ENCODE peak calls at places on chromosomes 2 and 18, in four cellular contexts. H is tibial artery, O is fibroblast of pulmonary artery, S is AG04450. R is an unnamed sample.

GRCh38 chr2:144358979-144359541 is 160.9 kb downstream of the ZEB2 start:
- DNase-seq in H (no peak), O (peak), S (no peak), R (no peak)

GRCh38 chr2:174024524-174025270 is 59.5 kb upstream of the SP3 start:
- DNase-seq in O (peak), S (no peak), H (peak), R (peak)

GRCh38 chr2:136281281-136282117 is 163.6 kb upstream of the CXCR4 start:
- DNase-seq in O (no peak), S (no peak), H (no peak), R (no peak)

GRCh38 chr2:104378853-104379374 is 475.0 kb upstream of the POU3F3 start:
- DNase-seq in O (no peak), S (no peak), H (no peak), R (no peak)

GRCh38 chr18:76621184-76621583 is 126.1 kb upstream of the ZNF516 start:
- DNase-seq in O (no peak), H (no peak), S (no peak), R (no peak)

GRCh38 chr18:36849288-36850011 is 20.5 kb downstream of the KIAA1328 start:
- DNase-seq in H (no peak), S (no peak), O (peak), R (peak)

GRCh38 chr2:173436088-173436487 is 81.4 kb downstream of the CDCA7 start:
- DNase-seq in S (no peak), O (no peak), H (no peak), R (no peak)

GRCh38 chr2:188773075-188773474 is 201.1 kb upstream of the COL3A1 start:
- DNase-seq in H (no peak), S (no peak), O (peak), R (no peak)

GRCh38 chr2:168062054-168062453 is 185.3 kb downstream of the STK39 start:
- DNase-seq in S (no peak), O (no peak), H (no peak), R (no peak)

GRCh38 chr18:74249181-74249968 is 42.4 kb downstream of the CYB5A start:
- DNase-seq in H (no peak), S (peak), O (peak), R (no peak)

GRCh38 chr18:13303761-13304364 is 85.3 kb downstream of the LDLRAD4 start:
- DNase-seq in O (no peak), H (no peak), S (no peak), R (no peak)

GRCh38 chr18:56289381-56289780 is 349.0 kb downstream of the TXNL1 start:
- DNase-seq in S (no peak), H (no peak), O (no peak), R (no peak)

GRCh38 chr2:48906640-48907039 is 151.1 kb upstream of the LHCGR start:
- DNase-seq in H (no peak), O (no peak), S (no peak), R (no peak)

GRCh38 chr2:232276084-232276738 is 102.3 kb upstream of the ALPP start:
- DNase-seq in H (no peak), S (no peak), O (no peak), R (no peak)

GRCh38 chr2:238879020-238879419 is 31.1 kb downstream of the TWIST2 start:
- DNase-seq in O (no peak), H (no peak), S (no peak), R (no peak)

GRCh38 chr2:52918551-52918950 is 849.1 kb upstream of the CHAC2 start:
- DNase-seq in H (no peak), S (peak), O (peak), R (no peak)

GRCh38 chr18:79964330-79965118 is at the start of gene HSBP1L1:
- DNase-seq in H (no peak), O (peak), S (no peak), R (no peak)

GRCh38 chr2:46490521-46491141 is 11.3 kb downstream of the TMEM247 start:
- DNase-seq in H (peak), S (no peak), O (peak), R (no peak)

GRCh38 chr2:105320651-105321215 is 8.8 kb downstream of the TGFBRAP1 start:
- DNase-seq in S (no peak), H (no peak), O (no peak), R (no peak)

GRCh38 chr2:236574000-236574399 is 4.4 kb downstream of the ACKR3 start:
- DNase-seq in H (no peak), O (no peak), S (no peak), R (no peak)
- H3K4me3 ChIP-seq in H (peak), O (no peak), S (no peak), R (no peak)

DNA sequence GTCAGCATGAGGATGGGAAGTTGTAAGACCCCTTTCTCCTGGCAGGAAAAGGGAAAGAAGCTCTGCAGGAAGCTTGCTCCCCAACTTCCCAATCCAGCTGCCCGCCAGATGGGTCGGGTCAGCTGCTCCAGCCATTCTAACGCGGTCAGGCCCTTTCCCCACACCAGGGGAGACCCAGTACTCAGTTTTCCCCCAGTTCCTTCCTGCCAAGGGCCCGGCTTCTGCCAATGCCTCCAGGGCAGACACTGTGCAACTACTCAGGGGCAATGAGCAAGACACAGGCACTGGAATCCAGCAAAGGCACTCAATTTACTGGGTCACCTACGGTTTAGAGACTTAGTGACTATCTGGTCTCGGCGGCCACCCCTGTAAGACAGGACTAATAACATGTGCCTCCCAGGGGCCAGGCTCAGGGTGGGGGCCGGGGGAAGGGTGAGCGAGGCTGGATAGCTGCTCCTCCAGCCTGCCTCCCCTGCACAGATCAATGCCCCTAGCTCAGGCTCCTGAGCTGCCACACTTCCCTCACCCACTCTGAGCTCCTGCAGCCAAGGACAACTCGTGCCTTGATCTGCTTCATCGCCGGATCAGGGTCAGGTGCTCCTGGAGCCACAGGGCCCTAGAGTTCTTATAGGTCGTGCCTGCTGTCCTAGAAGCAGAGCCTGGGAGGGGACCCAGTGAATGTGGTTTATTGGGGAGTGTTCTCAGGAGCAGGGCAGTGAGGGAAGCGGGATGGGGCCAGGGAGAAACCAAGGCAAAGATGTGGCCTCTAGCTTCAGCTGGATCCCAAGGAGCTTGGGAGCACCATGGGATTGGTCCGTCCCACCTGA is 171.1 kb downstream of the ZFP36L2 start:
- DNase-seq in O (no peak), H (peak), S (no peak), R (no peak)
- TF ChIP-seq CTCF in O (no peak), H (no peak), S (no peak), R (no peak)

GRCh38 chr2:64204006-64204632 is 59.9 kb upstream of the PELI1 start:
- DNase-seq in S (no peak), O (peak), H (no peak), R (no peak)
- H3K4me3 ChIP-seq in S (no peak), O (no peak), H (peak), R (no peak)

DNA sequence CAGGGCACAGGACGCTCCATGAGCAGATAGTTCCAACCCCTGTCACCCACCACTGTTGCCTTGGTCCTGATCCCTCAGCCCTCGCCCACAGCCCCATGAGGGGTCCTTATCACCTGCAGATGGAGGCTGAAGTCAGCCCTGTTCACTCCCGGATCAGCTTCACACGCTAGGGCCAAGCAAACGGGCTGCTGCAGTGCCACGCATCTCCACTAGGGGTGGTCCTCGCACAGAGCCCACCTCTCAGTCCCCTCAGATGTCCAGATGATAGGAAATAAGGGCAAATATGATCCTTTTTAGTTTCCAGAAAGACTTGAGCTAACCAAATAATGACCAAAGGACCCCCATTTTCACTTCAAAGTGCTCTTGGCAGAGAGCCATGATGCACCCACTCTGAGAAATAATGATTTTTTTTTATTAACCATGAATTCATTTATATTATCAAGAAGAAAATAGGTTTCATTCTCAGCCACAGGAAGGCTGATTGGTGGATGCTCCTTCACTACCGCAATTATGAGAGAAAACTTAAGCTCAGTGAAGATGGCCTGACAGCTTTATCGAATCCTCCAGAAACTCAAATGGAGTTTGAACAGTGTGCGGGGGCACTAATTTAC is 71.9 kb upstream of the KLHL29 start:
- DNase-seq in O (no peak), S (no peak), H (no peak), R (no peak)
- TF ChIP-seq CTCF in O (peak), S (peak), H (peak), R (peak)

GRCh38 chr2:203705184-203705583 is 1.3 kb upstream of the CD28 start:
- DNase-seq in S (no peak), O (no peak), H (no peak), R (no peak)
- H3K4me3 ChIP-seq in S (no peak), O (no peak), H (no peak), R (no peak)

GRCh38 chr2:103289101-103289725 is 527.4 kb downstream of the TMEM182 start:
- DNase-seq in O (no peak), S (no peak), H (no peak), R (no peak)
- TF ChIP-seq CTCF in O (no peak), S (no peak), H (no peak), R (no peak)

GRCh38 chr2:27262379-27263286 is at the start of gene SLC30A3:
- DNase-seq in O (no peak), S (no peak), H (peak), R (no peak)

GRCh38 chr2:27264253-27264752 is 1.5 kb upstream of the SLC30A3 start:
- DNase-seq in O (no peak), H (no peak), S (no peak), R (no peak)

GRCh38 chr2:27261241-27261925 is 1.5 kb downstream of the SLC30A3 start:
- DNase-seq in S (no peak), H (no peak), O (no peak), R (no peak)

GRCh38 chr2:27263287-27264252 is 723 bp upstream of the SLC30A3 start:
- DNase-seq in H (no peak), O (no peak), S (no peak), R (no peak)

DNA sequence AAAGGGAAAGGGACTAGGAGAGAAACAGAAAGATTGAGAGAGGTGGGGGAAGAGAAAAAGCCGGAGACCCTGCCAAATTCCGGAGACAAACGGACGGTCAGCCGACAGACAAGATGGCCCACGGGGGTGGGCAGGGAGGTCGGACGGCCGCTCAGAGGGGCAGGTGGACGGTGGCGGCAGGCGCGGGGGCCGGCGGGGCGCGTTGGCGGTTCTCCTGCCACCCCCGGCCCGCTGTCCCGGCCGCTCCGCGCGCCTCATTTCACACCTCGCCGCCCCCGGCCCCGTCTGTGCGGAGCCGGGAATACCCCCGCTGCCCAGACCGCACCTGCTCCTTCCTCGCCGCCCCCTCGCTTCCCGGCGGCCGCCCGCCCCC is 935 bp downstream of the SLC30A3 start:
- DNase-seq in S (no peak), H (no peak), O (no peak), R (no peak)
- H3K4me3 ChIP-seq in S (no peak), H (peak), O (no peak), R (no peak)

GRCh38 chr2:19347619-19348562 is 10.5 kb downstream of the OSR1 start:
- DNase-seq in S (peak), H (peak), O (peak), R (peak)
- TF ChIP-seq CTCF in S (no peak), H (no peak), O (no peak), R (no peak)

DNA sequence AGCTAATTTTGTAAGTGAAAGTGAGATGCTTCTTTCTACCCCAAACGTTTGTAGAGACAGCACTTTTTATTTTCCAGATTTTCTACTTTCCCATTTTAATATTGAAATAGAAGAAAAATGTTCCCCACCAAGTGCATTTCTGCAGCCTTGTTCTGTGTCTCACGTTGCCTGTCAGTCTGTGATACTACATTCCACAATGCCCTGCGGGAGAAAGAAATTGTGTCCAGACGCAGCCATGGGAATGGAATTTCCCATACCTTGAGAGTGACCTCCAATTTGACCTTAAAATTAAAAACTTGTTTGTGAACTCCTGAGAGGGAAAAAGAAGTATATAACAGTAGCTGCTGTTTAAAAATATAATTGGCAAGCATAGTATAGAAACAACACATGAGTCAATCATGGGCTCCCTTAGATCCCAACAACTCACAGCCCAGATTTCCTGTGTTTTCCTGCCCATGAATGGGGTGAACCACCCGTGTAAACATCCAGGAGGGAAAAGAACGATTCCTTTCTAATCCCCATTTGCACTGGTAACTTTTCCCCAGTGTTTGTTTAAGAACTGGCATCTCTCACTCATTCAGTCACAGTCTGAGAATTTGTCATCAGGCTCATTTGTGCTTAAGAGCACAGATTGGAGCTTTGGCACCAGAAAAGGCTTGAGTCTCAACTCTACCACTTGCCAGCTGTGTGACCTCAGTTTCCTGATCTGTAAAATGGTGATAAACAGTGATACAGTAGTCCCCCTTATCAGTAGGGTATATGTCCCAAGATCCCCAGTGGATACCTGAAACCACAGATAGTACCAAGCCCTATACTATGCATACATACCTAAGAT is 166.1 kb upstream of the ZNF521 start:
- DNase-seq in S (no peak), O (no peak), H (no peak), R (no peak)
- H3K4me3 ChIP-seq in S (no peak), O (no peak), H (no peak), R (no peak)

GRCh38 chr2:164479460-164479859 is 141.8 kb downstream of the GRB14 start:
- DNase-seq in O (peak), S (no peak), H (no peak), R (no peak)
- TF ChIP-seq CTCF in O (peak), S (peak), H (peak), R (no peak)

R was measured in HFF-Myc.